ENCODE peak calls at places on chromosomes 11 and 22, in four cellular contexts. W, M, K and F are unnamed samples.

GRCh38 chr22:35170716-35171697 is 86.3 kb upstream of the HMGXB4 start:
- DNase-seq in W (peak), M (no peak), K (no peak), F (no peak)

GRCh38 chr11:42462558-42463310 is 849.1 kb upstream of the API5 start:
- DNase-seq in W (no peak), M (no peak), K (no peak), F (no peak)

GRCh38 chr11:114027396-114027795 is 32.1 kb upstream of the ZBTB16 start:
- DNase-seq in W (no peak), M (no peak), K (no peak), F (no peak)

GRCh38 chr22:46673677-46674236 is 53.6 kb downstream of the GRAMD4 start:
- DNase-seq in W (no peak), M (no peak), K (no peak), F (no peak)

GRCh38 chr11:111992456-111992855 is 32.8 kb upstream of the DLAT start:
- DNase-seq in W (no peak), M (no peak), K (no peak), F (no peak)

GRCh38 chr11:46273511-46274205 is 3.8 kb upstream of the CREB3L1 start:
- DNase-seq in W (no peak), M (peak), K (no peak), F (no peak)

GRCh38 chr11:3163241-3163981 is 1.7 kb downstream of the OSBPL5 start:
- DNase-seq in W (no peak), M (no peak), K (no peak), F (no peak)

GRCh38 chr11:66335531-66336233 is 552 bp downstream of the RIN1 start:
- DNase-seq in W (no peak), M (no peak), K (no peak), F (no peak)

GRCh38 chr11:132312616-132313210 is 942.3 kb downstream of the NTM start:
- DNase-seq in W (peak), M (no peak), K (no peak), F (peak)

GRCh38 chr22:42066133-42066761 is 4.4 kb downstream of the NAGA start:
- DNase-seq in W (no peak), M (no peak), K (no peak), F (no peak)
- TF ChIP-seq TARDBP in W (no peak), M (no peak), K (no peak), F (no peak)

GRCh38 chr11:128662960-128663359 is 30.9 kb upstream of the FLI1 start:
- DNase-seq in W (no peak), M (no peak), K (no peak), F (no peak)

GRCh38 chr11:128666397-128666796 is 27.5 kb upstream of the FLI1 start:
- DNase-seq in W (no peak), M (no peak), K (no peak), F (no peak)

GRCh38 chr11:128664286-128664685 is 29.6 kb upstream of the FLI1 start:
- DNase-seq in W (no peak), M (no peak), K (no peak), F (peak)

GRCh38 chr11:128660957-128661356 is 32.9 kb upstream of the FLI1 start:
- DNase-seq in W (no peak), M (no peak), K (no peak), F (no peak)

DNA sequence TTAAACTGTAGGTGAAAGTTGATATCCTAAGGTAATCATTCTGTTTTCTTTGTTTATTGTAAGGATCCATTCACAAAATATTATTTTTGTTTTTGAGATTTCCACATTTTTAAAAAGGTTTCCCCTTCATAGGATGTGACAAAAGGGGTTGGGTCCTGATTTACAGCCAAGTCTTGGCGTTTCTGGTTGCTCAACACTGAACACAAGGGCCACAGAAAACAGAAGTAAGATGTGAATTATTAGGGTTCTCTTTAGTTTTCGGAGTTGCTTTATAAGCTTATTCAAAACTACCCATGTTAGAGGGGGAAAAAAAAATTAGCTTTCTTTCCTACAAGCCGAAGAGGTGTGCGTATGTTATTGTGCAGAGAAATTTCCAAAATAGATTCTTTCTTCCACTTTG is 30.0 kb upstream of the FLI1 start:
- DNase-seq in W (no peak), M (no peak), K (no peak), F (no peak)
- TF ChIP-seq TARDBP in W (no peak), M (no peak), K (no peak), F (no peak)

DNA sequence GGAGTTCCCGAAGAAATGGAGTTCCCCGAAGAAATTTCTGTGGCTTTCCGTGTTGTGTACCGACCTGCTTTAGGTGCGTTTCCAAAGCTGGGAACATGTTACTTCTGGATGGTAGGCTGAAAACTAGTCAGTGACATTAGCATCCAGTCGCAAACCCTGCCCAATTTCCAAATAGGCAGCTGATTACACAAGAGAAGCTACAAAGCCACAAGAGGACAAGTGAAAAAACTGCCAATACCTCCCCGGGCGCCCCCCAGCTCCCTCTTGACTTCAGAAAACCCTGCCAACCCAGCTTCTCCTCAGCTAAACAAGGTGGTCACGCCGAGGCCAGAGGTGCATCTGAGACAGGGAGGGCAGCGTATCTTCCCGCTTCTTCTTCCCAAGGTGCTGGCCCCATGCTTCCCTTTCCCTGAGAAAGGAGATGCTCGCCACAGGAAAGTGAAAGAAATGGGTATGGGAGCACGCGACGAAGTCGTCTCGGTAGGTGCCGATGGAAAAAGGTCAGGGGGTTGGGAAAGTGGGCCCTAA is 551 bp downstream of the AGBL2 start:
- DNase-seq in W (no peak), M (no peak), K (no peak), F (no peak)
- TF ChIP-seq TARDBP in W (no peak), M (no peak), K (no peak), F (no peak)

GRCh38 chr11:9750551-9750950 is 86.7 kb downstream of the SWAP70 start:
- DNase-seq in W (no peak), M (no peak), K (no peak), F (no peak)

GRCh38 chr11:9747229-9747628 is 83.4 kb downstream of the SWAP70 start:
- DNase-seq in W (no peak), M (no peak), K (no peak), F (no peak)

GRCh38 chr11:9745411-9746211 is 81.7 kb downstream of the SWAP70 start:
- DNase-seq in W (no peak), M (no peak), K (peak), F (no peak)

GRCh38 chr11:9747816-9748215 is 83.9 kb downstream of the SWAP70 start:
- DNase-seq in W (no peak), M (no peak), K (no peak), F (no peak)

GRCh38 chr11:9748361-9748970 is 84.6 kb downstream of the SWAP70 start:
- DNase-seq in W (peak), M (peak), K (peak), F (peak)
- TF ChIP-seq TARDBP in W (no peak), M (no peak), K (no peak), F (no peak)

DNA sequence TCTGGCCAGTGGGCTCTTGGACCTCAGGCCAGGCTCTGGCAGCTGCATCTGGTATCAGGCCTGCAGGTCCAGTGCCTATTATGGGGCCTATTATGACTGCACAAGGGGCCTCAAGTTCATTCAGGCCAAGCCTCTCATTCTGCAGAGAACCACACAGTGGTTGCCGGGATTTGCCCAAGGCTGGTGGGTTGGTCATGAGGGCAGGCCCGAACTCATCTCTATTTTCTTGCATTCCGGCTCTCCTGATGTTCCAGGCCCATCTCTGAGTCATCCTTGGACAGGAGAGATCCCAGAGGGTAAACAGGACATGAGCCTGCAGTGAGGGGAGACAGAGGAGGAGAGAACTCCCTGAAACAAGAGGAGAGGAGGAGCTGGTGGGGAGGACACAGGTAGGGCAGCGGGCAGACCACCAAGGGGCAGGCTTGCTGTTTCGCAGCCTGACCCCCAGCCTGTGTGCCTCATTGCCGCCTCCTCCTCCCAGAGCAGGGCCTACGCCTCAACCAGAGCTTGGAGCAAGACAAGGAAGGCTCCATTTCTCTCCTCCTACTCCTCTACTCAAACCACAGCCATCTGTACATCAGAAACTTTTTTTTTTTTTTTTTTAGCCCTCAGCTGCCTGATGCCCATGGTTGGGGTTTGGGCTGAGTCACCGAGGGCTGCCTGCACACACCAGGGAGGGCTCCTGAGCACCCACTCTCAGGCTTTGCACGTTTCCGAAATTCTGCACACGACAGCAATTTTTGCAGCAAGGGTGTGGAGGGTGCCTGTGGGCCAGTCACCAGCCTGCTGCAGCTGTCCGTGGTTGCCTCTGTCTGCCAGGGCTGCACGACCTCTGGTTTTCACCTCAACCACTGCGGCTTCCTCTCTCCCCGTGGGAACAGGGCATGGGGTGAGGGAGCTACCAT is 12.7 kb upstream of the TREH start:
- DNase-seq in W (no peak), M (peak), K (peak), F (no peak)
- TF ChIP-seq TARDBP in W (no peak), M (no peak), K (no peak), F (no peak)

GRCh38 chr11:59463176-59463575 is 6.4 kb downstream of the OR4D6 start:
- DNase-seq in W (no peak), M (no peak), K (no peak), F (no peak)
- TF ChIP-seq TARDBP in W (no peak), M (no peak), K (no peak), F (no peak)

DNA sequence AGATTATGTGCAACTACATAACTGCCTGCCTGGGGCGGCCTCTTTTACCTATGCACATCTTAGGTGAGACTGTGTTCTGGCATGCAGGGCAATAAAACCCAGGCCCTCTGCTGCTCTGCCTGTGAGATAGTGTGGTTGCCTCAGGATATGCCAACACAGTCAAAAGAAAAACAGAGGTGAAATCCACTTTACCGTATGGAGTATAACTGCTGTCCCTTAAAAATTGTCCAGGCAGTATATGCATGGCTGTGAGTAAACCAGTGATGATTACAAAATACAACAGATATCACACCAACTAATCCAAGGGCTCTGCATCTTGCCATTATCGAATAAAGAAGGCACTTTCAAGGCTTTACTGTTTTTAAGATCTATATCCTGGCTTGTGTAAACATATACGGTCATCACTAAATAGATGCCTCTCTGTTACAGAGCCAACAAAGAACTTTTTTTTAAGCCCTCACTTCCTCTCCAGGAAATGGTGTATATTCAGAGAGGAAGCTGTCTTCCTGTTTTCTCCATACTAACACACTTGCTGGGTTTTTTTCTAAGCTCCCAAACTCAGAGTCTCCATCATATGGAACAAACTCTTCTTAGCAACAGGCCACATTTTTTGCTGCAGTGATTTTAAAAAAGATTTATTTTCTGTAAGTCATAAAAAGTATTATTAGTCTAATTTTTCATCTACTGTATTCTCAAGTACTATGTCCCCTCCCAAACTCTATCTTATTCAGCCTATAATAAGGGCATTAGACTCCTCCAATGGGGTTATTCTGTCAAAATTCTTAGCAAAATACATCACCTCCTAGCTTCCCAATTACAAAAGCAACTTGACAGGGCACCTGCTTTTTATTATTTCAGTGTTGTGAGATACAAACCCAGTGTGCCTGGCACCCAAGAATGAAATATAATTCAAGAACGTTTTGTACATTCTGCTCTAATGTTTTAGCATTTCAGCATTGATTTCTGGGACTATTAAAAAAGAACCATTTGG is 135.2 kb downstream of the MAML2 start:
- DNase-seq in W (no peak), M (peak), K (no peak), F (no peak)
- TF ChIP-seq TARDBP in W (no peak), M (no peak), K (no peak), F (no peak)

DNA sequence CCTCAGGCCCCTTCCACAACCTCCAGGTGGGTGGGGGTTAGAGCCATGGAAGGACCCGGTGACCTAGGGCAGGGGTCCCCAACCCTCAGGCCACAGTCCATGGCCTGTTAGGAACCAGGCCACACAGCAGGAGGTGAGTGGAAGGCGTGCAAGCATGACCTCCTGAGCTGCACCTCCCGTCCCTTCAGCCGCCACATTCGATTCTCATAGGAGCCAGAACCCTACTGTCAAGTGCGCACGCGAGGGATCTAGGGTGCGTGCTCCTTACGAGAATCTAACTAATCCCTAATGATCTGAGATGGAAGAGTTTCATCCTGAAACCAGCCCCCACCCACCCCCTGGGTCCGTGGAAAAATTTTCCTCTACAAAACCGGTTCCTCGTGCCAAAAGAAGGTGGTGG is 3.6 kb upstream of the KRTAP5-4 start:
- DNase-seq in W (no peak), M (no peak), K (no peak), F (no peak)
- TF ChIP-seq TARDBP in W (no peak), M (no peak), K (no peak), F (no peak)

DNA sequence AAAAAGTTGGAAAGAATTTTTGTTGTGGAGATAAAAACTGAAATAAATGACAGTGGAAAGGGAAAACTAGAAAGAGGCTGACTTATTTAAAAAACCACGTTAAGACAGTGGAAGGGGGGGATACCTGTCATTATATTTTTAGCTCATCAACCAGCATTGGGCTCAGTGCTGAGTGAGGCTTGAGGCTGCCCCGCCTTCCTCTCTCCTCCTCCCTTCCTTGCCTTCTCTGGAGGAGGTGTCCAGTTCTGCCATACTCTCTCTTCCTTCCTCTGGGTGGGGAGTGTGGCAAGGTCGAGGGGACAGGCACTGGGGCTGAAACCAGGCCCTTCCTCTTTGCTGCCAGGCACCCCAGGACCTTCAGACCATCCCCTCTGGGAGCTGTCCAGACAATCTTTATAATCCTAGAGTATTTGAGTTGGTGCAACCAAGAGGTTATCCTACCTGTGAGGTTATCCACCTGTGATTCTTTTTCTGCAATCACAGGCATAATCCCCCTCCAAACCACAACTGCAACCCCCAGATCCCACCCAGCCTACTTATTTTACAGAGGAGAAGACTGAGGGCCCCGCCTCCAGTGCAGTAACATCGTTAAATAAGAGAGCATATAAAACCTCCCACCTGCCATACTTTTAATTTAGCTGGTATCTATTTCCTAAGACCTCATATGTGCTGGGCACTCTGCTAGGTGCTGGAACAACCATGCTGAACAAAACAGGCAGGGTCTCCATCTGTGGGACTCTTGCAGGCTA is 578.5 kb downstream of the BUD13 start:
- DNase-seq in W (no peak), M (no peak), K (no peak), F (no peak)
- TF ChIP-seq TARDBP in W (no peak), M (no peak), K (no peak), F (no peak)